ENCODE peak calls at places on chromosomes 6 and 20, in eight cellular contexts. Y, V, P, N, E, Z, K and I are unnamed samples.
A peak's percentile ranks its signal among the peaks of the same experiment; 100 is the strongest.

GRCh38 chr6:155197947-155198346 is 65.9 kb upstream of the CLDN20 start:
- DNase-seq in Y (no peak), V (no peak), P (no peak), N (no peak), E (no peak), Z (no peak), K (no peak), I (no peak)

GRCh38 chr6:63573899-63574553 is 1.7 kb downstream of the LOC128125822 start:
- DNase-seq in Y (no peak), V (peak; percentile 58), P (peak; percentile 73), N (peak; percentile 75), E (peak; percentile 33), Z (peak; percentile 11), K (peak; percentile 61), I (peak; percentile 36)

GRCh38 chr6:11769244-11769643 is 9.4 kb downstream of the ADTRP start:
- DNase-seq in Y (no peak), V (peak; percentile 57), P (no peak), N (peak; percentile 52), E (no peak), Z (no peak), K (no peak), I (no peak)

GRCh38 chr20:54257090-54257816 is 49.4 kb downstream of the PFDN4 start:
- DNase-seq in Y (no peak), V (peak; percentile 95), P (no peak), N (peak; percentile 84), E (no peak), Z (no peak), K (no peak), I (no peak)

GRCh38 chr6:44858998-44859397 is 469.1 kb upstream of the RUNX2 start:
- DNase-seq in Y (no peak), V (no peak), P (no peak), N (peak; percentile 8), E (no peak), Z (no peak), K (no peak), I (no peak)

GRCh38 chr6:139753198-139753861 is 378.9 kb upstream of the CITED2 start:
- DNase-seq in Y (no peak), V (peak; percentile 93), P (no peak), N (peak; percentile 58), E (no peak), Z (no peak), K (no peak), I (no peak)

GRCh38 chr20:57654998-57655811 is 35.0 kb upstream of the ZBP1 start:
- DNase-seq in Y (peak; percentile 32), V (peak; percentile 20), P (no peak), N (no peak), E (no peak), Z (no peak), K (no peak), I (no peak)

GRCh38 chr6:15303162-15303919 is 57.5 kb downstream of the JARID2 start:
- DNase-seq in Y (no peak), V (no peak), P (no peak), N (no peak), E (no peak), Z (no peak), K (no peak), I (no peak)

GRCh38 chr20:41169791-41170351 is 32.5 kb downstream of the PLCG1 start:
- DNase-seq in Y (peak; percentile 29), V (peak; percentile 77), P (no peak), N (peak; percentile 86), E (no peak), Z (no peak), K (no peak), I (no peak)

GRCh38 chr6:130625825-130626500 is 201.2 kb upstream of the SMLR1 start:
- DNase-seq in Y (no peak), V (peak; percentile 76), P (no peak), N (peak; percentile 85), E (peak; percentile 53), Z (no peak), K (no peak), I (no peak)

GRCh38 chr6:55255061-55255571 is 72.2 kb upstream of the GFRAL start:
- DNase-seq in Y (no peak), V (no peak), P (no peak), N (no peak), E (no peak), Z (no peak), K (no peak), I (peak; percentile 20)

GRCh38 chr20:9555781-9556180 is 41.4 kb downstream of the LAMP5 start:
- DNase-seq in Y (no peak), V (no peak), P (no peak), N (peak; percentile 30), E (no peak), Z (no peak), K (no peak), I (no peak)

GRCh38 chr6:46706464-46706863 is 18.8 kb downstream of the TDRD6 start:
- DNase-seq in Y (no peak), V (no peak), P (no peak), N (no peak), E (no peak), Z (no peak), K (no peak), I (no peak)

GRCh38 chr6:23180504-23181293 is 611.3 kb downstream of the HDGFL1 start:
- DNase-seq in Y (peak; percentile 62), V (peak; percentile 89), P (peak; percentile 95), N (peak; percentile 57), E (no peak), Z (no peak), K (peak; percentile 99), I (no peak)

GRCh38 chr20:51542033-51542893 is at the start of gene NFATC2:
- DNase-seq in Y (peak; percentile 56), V (no peak), P (no peak), N (no peak), E (no peak), Z (peak; percentile 94), K (peak; percentile 64), I (peak; percentile 28)

GRCh38 chr6:85015396-85015990 is 251.1 kb upstream of the TBX18 start:
- DNase-seq in Y (peak; percentile 43), V (peak; percentile 28), P (peak; percentile 68), N (peak; percentile 24), E (no peak), Z (no peak), K (no peak), I (no peak)

GRCh38 chr6:49969588-49969987 is at the start of gene DEFB113:
- DNase-seq in Y (no peak), V (no peak), P (no peak), N (no peak), E (no peak), Z (no peak), K (no peak), I (no peak)

GRCh38 chr20:10225439-10226080 is 6.9 kb downstream of the SNAP25 start:
- DNase-seq in Y (no peak), V (no peak), P (peak; percentile 37), N (peak; percentile 6), E (no peak), Z (no peak), K (no peak), I (no peak)

GRCh38 chr6:13919861-13920260 is 4.9 kb upstream of the RNF182 start:
- DNase-seq in Y (no peak), V (no peak), P (no peak), N (no peak), E (no peak), Z (no peak), K (no peak), I (no peak)

GRCh38 chr6:148471624-148472494 is 129.2 kb downstream of the SASH1 start:
- DNase-seq in Y (no peak), V (peak; percentile 76), P (no peak), N (peak; percentile 60), E (no peak), Z (no peak), K (no peak), I (no peak)

GRCh38 chr6:90285611-90286381 is 10.8 kb downstream of the BACH2 start:
- DNase-seq in Y (peak; percentile 88), V (peak; percentile 97), P (peak; percentile 28), N (peak; percentile 96), E (peak; percentile 71), Z (peak; percentile 77), K (peak; percentile 10), I (peak; percentile 54)

GRCh38 chr6:82818727-82819126 is 246.9 kb downstream of the UBE3D start:
- DNase-seq in Y (no peak), V (peak; percentile 83), P (no peak), N (peak; percentile 71), E (no peak), Z (no peak), K (no peak), I (no peak)

GRCh38 chr6:15312500-15312899 is 66.6 kb downstream of the JARID2 start:
- DNase-seq in Y (no peak), V (peak; percentile 53), P (peak; percentile 22), N (peak; percentile 49), E (no peak), Z (no peak), K (no peak), I (no peak)

GRCh38 chr20:46333136-46333991 is 25.1 kb upstream of the CDH22 start:
- DNase-seq in Y (no peak), V (no peak), P (peak; percentile 53), N (no peak), E (no peak), Z (no peak), K (peak; percentile 43), I (no peak)